ENCODE peak calls at places on chromosomes 7 and 10, in ten cellular contexts. D, Z, U, R, V, O, K, P, H and X are unnamed samples.

GRCh38 chr10:74976565-74976964 is 134.9 kb upstream of the SAMD8 start:
- DNase-seq in D (no peak), Z (no peak), U (no peak), R (no peak), V (no peak), O (no peak), K (no peak), P (no peak), H (no peak), X (no peak)

GRCh38 chr10:104066945-104067344 is 18.7 kb downstream of the COL17A1 start:
- DNase-seq in D (no peak), Z (no peak), U (no peak), R (no peak), V (no peak), O (no peak), K (no peak), P (no peak), H (no peak), X (no peak)

GRCh38 chr10:128029731-128030369 is 96.4 kb downstream of the MKI67 start:
- DNase-seq in D (no peak), Z (no peak), U (no peak), R (no peak), V (no peak), O (no peak), K (no peak), P (no peak), H (no peak), X (no peak)

GRCh38 chr10:99590799-99591198 is 29.4 kb downstream of the SLC25A28 start:
- DNase-seq in D (no peak), Z (no peak), U (no peak), R (no peak), V (no peak), O (no peak), K (no peak), P (no peak), H (no peak), X (no peak)

GRCh38 chr7:72032934-72033333 is 379.2 kb downstream of the CALN1 start:
- DNase-seq in D (no peak), Z (no peak), U (no peak), R (no peak), V (no peak), O (no peak), K (no peak), P (no peak), H (no peak), X (no peak)

GRCh38 chr7:98250789-98251188 is 1.2 kb downstream of the TECPR1 start:
- DNase-seq in D (no peak), Z (no peak), U (no peak), R (no peak), V (no peak), O (no peak), K (no peak), P (no peak), H (peak), X (no peak)

GRCh38 chr7:39414669-39415035 is 151.6 kb upstream of the YAE1 start:
- DNase-seq in D (no peak), Z (no peak), U (no peak), R (no peak), V (no peak), O (no peak), K (no peak), P (no peak), H (no peak), X (no peak)

GRCh38 chr10:120634629-120635028 is 177.6 kb downstream of the PLPP4 start:
- DNase-seq in D (no peak), Z (no peak), U (no peak), R (no peak), V (no peak), O (no peak), K (no peak), P (no peak), H (no peak), X (no peak)

GRCh38 chr7:75971961-75972763 is 22.2 kb downstream of the TMEM120A start:
- DNase-seq in D (no peak), Z (peak), U (no peak), R (peak), V (peak), O (no peak), K (peak), P (no peak), H (no peak), X (no peak)

GRCh38 chr10:23994459-23995046 is 214.4 kb upstream of the KIAA1217 start:
- DNase-seq in D (peak), Z (peak), U (peak), R (peak), V (peak), O (peak), K (peak), P (peak), H (peak), X (no peak)

GRCh38 chr10:78177013-78177370 is 143.3 kb downstream of the RPS24 start:
- DNase-seq in D (no peak), Z (no peak), U (no peak), R (no peak), V (no peak), O (no peak), K (no peak), P (no peak), H (no peak), X (no peak)

GRCh38 chr7:23232966-23233365 is 13.6 kb upstream of the GPNMB start:
- DNase-seq in D (no peak), Z (no peak), U (no peak), R (no peak), V (no peak), O (no peak), K (no peak), P (no peak), H (no peak), X (no peak)

GRCh38 chr10:43205681-43206390 is 61.0 kb downstream of the RASGEF1A start:
- DNase-seq in D (peak), Z (peak), U (no peak), R (no peak), V (peak), O (no peak), K (no peak), P (no peak), H (no peak), X (no peak)

GRCh38 chr7:53690411-53690810 is 655.0 kb downstream of the POM121L12 start:
- DNase-seq in D (no peak), Z (no peak), U (no peak), R (no peak), V (no peak), O (no peak), K (no peak), P (no peak), H (no peak), X (no peak)

GRCh38 chr10:69315100-69315542 is 36.8 kb downstream of the HK1 start:
- DNase-seq in D (no peak), Z (no peak), U (no peak), R (no peak), V (no peak), O (no peak), K (no peak), P (no peak), H (no peak), X (no peak)

GRCh38 chr7:114787556-114787955 is 134.3 kb upstream of the MDFIC start:
- DNase-seq in D (no peak), Z (no peak), U (no peak), R (peak), V (no peak), O (peak), K (peak), P (no peak), H (no peak), X (no peak)

GRCh38 chr7:30308392-30308791 is 24.0 kb downstream of the ZNRF2 start:
- DNase-seq in D (no peak), Z (no peak), U (no peak), R (no peak), V (no peak), O (no peak), K (no peak), P (peak), H (peak), X (no peak)

GRCh38 chr7:45589061-45589460 is 14.9 kb downstream of the ADCY1 start:
- DNase-seq in D (peak), Z (no peak), U (no peak), R (no peak), V (no peak), O (no peak), K (no peak), P (no peak), H (no peak), X (no peak)

GRCh38 chr7:123979876-123980275 is 53.0 kb downstream of the TMEM229A start:
- DNase-seq in D (no peak), Z (peak), U (no peak), R (peak), V (no peak), O (peak), K (peak), P (no peak), H (no peak), X (no peak)

GRCh38 chr7:22549667-22550513 is 49.9 kb upstream of the STEAP1B start:
- DNase-seq in D (no peak), Z (no peak), U (no peak), R (no peak), V (peak), O (no peak), K (peak), P (peak), H (peak), X (no peak)

GRCh38 chr7:96075510-96076349 is 246.2 kb downstream of the SLC25A13 start:
- DNase-seq in D (peak), Z (peak), U (no peak), R (peak), V (peak), O (peak), K (peak), P (peak), H (peak), X (peak)

GRCh38 chr10:75672842-75673241 is 241.4 kb downstream of the LRMDA start:
- DNase-seq in D (no peak), Z (no peak), U (no peak), R (peak), V (no peak), O (peak), K (no peak), P (peak), H (no peak), X (no peak)

GRCh38 chr7:151167197-151167911 is at the start of gene GBX1:
- DNase-seq in D (peak), Z (peak), U (no peak), R (no peak), V (peak), O (no peak), K (no peak), P (no peak), H (no peak), X (peak)
- TF ChIP-seq CTCF in D (peak), Z (no peak), U (no peak), R (no peak), V (peak), O (no peak), K (no peak), P (peak), H (no peak), X (no peak)

GRCh38 chr10:67476201-67476600 is 219.8 kb downstream of the CTNNA3 start:
- DNase-seq in D (no peak), Z (no peak), U (no peak), R (no peak), V (no peak), O (no peak), K (no peak), P (no peak), H (no peak), X (no peak)
- TF ChIP-seq CTCF in D (no peak), Z (no peak), U (no peak), R (no peak), V (no peak), O (no peak), K (no peak), P (no peak), H (no peak), X (no peak)

DNA sequence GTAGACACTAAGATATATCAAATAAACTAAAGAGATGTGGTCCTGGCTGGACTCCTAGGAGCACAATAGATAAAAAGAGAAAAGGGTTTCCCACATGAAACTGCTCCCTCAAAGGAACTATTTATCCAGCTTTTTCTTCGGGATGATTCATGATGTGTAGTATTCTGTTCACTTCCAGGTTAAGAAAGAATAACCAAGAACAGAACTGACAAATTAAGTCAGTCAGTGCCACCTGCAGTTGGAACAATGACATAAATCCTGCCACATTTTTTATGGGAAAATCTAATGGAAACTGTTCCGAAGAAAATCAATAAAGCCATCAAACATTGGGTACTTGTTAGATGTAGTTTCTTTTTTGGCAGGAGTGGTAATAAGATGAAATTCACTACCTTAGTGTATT is 87.1 kb downstream of the POLR1F start:
- DNase-seq in D (no peak), Z (no peak), U (no peak), R (peak), V (no peak), O (peak), K (no peak), P (peak), H (no peak), X (peak)
- TF ChIP-seq CTCF in D (no peak), Z (no peak), U (no peak), R (peak), V (no peak), O (peak), K (no peak), P (no peak), H (no peak), X (no peak)

GRCh38 chr7:119172043-119172442 is 947.5 kb downstream of the ANKRD7 start:
- DNase-seq in D (no peak), Z (no peak), U (no peak), R (no peak), V (no peak), O (no peak), K (no peak), P (no peak), H (no peak), X (no peak)

GRCh38 chr7:119177863-119178262 is 953.4 kb downstream of the ANKRD7 start:
- DNase-seq in D (no peak), Z (no peak), U (no peak), R (no peak), V (no peak), O (no peak), K (no peak), P (no peak), H (peak), X (no peak)

GRCh38 chr7:119175916-119176627 is 951.6 kb downstream of the ANKRD7 start:
- DNase-seq in D (no peak), Z (no peak), U (no peak), R (peak), V (peak), O (peak), K (peak), P (peak), H (peak), X (peak)
- TF ChIP-seq CTCF in D (peak), Z (peak), U (peak), R (peak), V (peak), O (peak), K (peak), P (peak), H (peak), X (peak)

DNA sequence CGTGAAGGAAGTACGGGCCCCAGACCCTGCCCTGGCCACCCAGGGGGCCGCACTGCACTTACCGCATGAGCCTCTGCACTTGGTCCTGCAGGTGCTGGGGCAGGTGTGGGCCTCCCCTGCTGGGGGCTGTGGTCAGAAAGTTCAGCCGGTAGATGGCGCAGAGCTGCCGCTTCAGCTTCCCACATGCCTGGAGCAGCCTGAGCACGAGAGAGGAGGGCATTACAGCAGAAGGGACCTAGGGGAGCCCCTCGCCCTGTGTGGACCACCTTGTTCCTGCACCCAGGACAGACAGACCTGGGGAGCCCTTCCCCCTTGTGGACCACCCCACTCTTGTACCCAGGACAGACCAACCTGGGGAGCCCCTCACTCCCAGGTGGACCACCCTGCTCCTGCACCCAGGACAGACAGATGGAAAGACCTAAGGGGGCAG is 8.7 kb upstream of the PYROXD2 start:
- DNase-seq in D (no peak), Z (no peak), U (no peak), R (no peak), V (peak), O (no peak), K (no peak), P (no peak), H (peak), X (no peak)
- TF ChIP-seq CTCF in D (peak), Z (no peak), U (no peak), R (no peak), V (peak), O (peak), K (no peak), P (no peak), H (peak), X (no peak)

GRCh38 chr10:114506874-114507385 is 102.6 kb upstream of the AFAP1L2 start:
- DNase-seq in D (no peak), Z (no peak), U (no peak), R (no peak), V (no peak), O (no peak), K (no peak), P (no peak), H (no peak), X (no peak)
- TF ChIP-seq CTCF in D (no peak), Z (no peak), U (no peak), R (no peak), V (no peak), O (no peak), K (no peak), P (no peak), H (no peak), X (no peak)

GRCh38 chr7:44103941-44104879 is at the start of gene AEBP1:
- DNase-seq in D (no peak), Z (peak), U (no peak), R (peak), V (peak), O (peak), K (peak), P (no peak), H (no peak), X (no peak)
- TF ChIP-seq CTCF in D (peak), Z (no peak), U (no peak), R (no peak), V (no peak), O (no peak), K (no peak), P (no peak), H (no peak), X (no peak)

DNA sequence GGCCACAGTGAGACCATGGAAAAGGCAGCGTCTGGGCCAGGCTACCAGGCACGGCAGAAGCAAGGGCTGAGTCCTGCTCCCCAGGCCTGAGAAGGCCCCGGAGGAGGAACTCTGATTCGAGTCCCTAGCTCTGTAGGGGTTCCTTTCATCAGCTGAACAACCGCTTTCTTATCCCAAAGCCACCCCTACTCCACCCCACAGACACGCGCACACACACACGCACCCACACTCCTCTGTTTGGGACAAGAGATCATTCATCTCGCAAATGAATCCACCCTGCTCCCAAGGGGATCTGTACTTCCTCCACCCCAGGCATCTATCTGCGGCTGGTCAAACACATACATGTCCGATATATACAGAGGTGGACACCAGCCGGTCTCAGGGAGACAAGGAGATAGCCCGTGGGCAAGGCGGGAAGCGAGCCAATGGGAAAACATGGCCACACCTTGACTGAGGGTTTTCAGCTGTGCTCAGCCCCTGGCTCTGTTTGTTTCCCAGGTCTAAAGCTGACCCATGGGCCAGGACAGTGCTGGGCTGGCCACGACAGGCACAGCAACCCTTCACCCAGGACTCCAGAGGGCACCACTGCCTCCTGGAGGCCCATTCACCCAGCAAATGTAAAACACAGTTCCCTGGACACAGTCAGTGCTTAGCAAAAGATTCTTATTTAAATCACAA is 7.3 kb downstream of the ZCCHC24 start:
- DNase-seq in D (no peak), Z (no peak), U (no peak), R (peak), V (no peak), O (no peak), K (no peak), P (no peak), H (no peak), X (peak)
- TF ChIP-seq CTCF in D (no peak), Z (peak), U (peak), R (peak), V (no peak), O (peak), K (peak), P (no peak), H (no peak), X (peak)

DNA sequence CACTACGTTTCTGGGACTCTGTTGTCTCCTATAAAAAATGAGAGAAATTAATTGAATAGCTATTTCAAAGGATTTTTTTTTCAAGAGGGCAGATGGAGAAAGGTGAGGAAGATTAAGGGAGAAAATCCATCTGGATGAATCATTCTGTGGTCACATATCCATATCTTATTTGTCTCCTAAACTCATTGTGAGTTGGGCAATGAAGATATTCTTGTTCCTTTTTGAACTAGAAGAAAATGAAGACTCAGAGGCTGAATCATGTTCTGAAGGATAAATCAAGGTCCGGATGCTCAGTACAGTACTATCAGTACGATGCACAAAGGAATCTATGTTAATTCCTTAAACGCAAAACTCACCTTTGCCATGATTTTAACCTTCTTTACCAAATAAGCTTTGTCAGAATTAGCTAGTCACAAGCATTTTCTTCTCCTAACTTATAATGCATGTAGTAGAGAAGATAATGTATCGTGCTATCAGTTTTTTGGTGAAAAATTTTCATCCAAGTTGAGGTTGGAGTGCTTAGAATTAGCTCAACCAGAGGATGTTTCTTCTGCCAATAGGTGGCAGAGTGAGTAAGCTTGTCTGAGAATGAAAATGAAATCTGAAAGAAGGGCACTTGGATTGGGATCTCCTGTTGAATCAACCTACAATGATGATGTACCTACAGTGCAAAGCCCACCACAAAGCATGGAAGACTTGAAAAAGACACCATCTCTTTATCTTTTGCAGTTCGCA is 446.9 kb downstream of the KIF20B start:
- DNase-seq in D (no peak), Z (no peak), U (no peak), R (peak), V (no peak), O (peak), K (peak), P (peak), H (peak), X (peak)
- TF ChIP-seq CTCF in D (peak), Z (no peak), U (no peak), R (peak), V (peak), O (peak), K (peak), P (peak), H (peak), X (peak)